ENCODE peak calls at places on chromosomes 11 and 22, in five cellular contexts. One of them, this sample, is unnamed.

GRCh38 chr11:66264893-66265292 is 3.5 kb upstream of the RAB1B start:
- DNase-seq in psoas muscle: no peak
- DNase-seq in neuronal stem cell: no peak
- DNase-seq in mammary epithelial cell: no peak
- DNase-seq in right cardiac atrium: no peak
- DNase-seq in this sample: no peak

GRCh38 chr11:8327761-8328192 is 64.1 kb upstream of the LMO1 start:
- DNase-seq in psoas muscle: no peak
- DNase-seq in neuronal stem cell: no peak
- DNase-seq in mammary epithelial cell: no peak
- DNase-seq in right cardiac atrium: no peak
- DNase-seq in this sample: no peak

GRCh38 chr22:23305922-23306374 is 125.6 kb downstream of the BCR start:
- DNase-seq in psoas muscle: peak; percentile 63
- DNase-seq in neuronal stem cell: no peak
- DNase-seq in mammary epithelial cell: no peak
- DNase-seq in right cardiac atrium: peak; percentile 90
- DNase-seq in this sample: peak; percentile 40

GRCh38 chr11:36062796-36063380 is 119.0 kb downstream of the LDLRAD3 start:
- DNase-seq in psoas muscle: no peak
- DNase-seq in neuronal stem cell: no peak
- DNase-seq in mammary epithelial cell: no peak
- DNase-seq in right cardiac atrium: no peak
- DNase-seq in this sample: no peak

GRCh38 chr11:72225411-72225951 is 914 bp downstream of the INPPL1 start:
- DNase-seq in psoas muscle: no peak
- DNase-seq in neuronal stem cell: no peak
- DNase-seq in mammary epithelial cell: peak; percentile 12
- DNase-seq in right cardiac atrium: no peak
- DNase-seq in this sample: peak; percentile 36

GRCh38 chr22:50568626-50569025 is 5.9 kb upstream of the SYCE3 start:
- DNase-seq in psoas muscle: no peak
- DNase-seq in neuronal stem cell: no peak
- DNase-seq in mammary epithelial cell: no peak
- DNase-seq in right cardiac atrium: no peak
- DNase-seq in this sample: no peak

GRCh38 chr22:49828599-49828965 is 909 bp upstream of the BRD1 start:
- DNase-seq in psoas muscle: no peak
- DNase-seq in neuronal stem cell: no peak
- DNase-seq in mammary epithelial cell: no peak
- DNase-seq in right cardiac atrium: no peak
- DNase-seq in this sample: no peak

GRCh38 chr11:44217432-44217831 is 92.5 kb downstream of the ALX4 start:
- DNase-seq in psoas muscle: no peak
- DNase-seq in neuronal stem cell: no peak
- DNase-seq in mammary epithelial cell: no peak
- DNase-seq in right cardiac atrium: no peak
- DNase-seq in this sample: no peak

GRCh38 chr11:74012072-74012809 is 3.4 kb upstream of the UCP3 start:
- DNase-seq in psoas muscle: no peak
- DNase-seq in neuronal stem cell: no peak
- DNase-seq in mammary epithelial cell: no peak
- DNase-seq in right cardiac atrium: no peak
- DNase-seq in this sample: no peak

GRCh38 chr11:44327730-44328691 is 18.1 kb upstream of the ALX4 start:
- DNase-seq in psoas muscle: no peak
- DNase-seq in neuronal stem cell: no peak
- DNase-seq in mammary epithelial cell: no peak
- DNase-seq in right cardiac atrium: no peak
- DNase-seq in this sample: peak; percentile 28

GRCh38 chr11:10581481-10582019 is 13.1 kb upstream of the LYVE1 start:
- DNase-seq in psoas muscle: peak; percentile 36
- DNase-seq in neuronal stem cell: no peak
- DNase-seq in mammary epithelial cell: peak; percentile 44
- DNase-seq in right cardiac atrium: peak; percentile 40
- DNase-seq in this sample: no peak

GRCh38 chr11:27717377-27717776 is 17.1 kb upstream of the BDNF start:
- DNase-seq in psoas muscle: no peak
- DNase-seq in neuronal stem cell: no peak
- DNase-seq in mammary epithelial cell: no peak
- DNase-seq in right cardiac atrium: no peak
- DNase-seq in this sample: no peak

GRCh38 chr11:33732176-33732575 is 4.0 kb downstream of the CD59 start:
- DNase-seq in psoas muscle: no peak
- DNase-seq in neuronal stem cell: no peak
- DNase-seq in mammary epithelial cell: no peak
- DNase-seq in right cardiac atrium: no peak
- DNase-seq in this sample: no peak

GRCh38 chr11:33735426-33736147 is 636 bp downstream of the CD59 start:
- DNase-seq in psoas muscle: no peak
- DNase-seq in neuronal stem cell: peak; percentile 38
- DNase-seq in mammary epithelial cell: peak; percentile 54
- DNase-seq in right cardiac atrium: peak; percentile 29
- DNase-seq in this sample: peak; percentile 72

GRCh38 chr11:33734441-33735165 is 1.6 kb downstream of the CD59 start:
- DNase-seq in psoas muscle: peak; percentile 41
- DNase-seq in neuronal stem cell: no peak
- DNase-seq in mammary epithelial cell: peak; percentile 72
- DNase-seq in right cardiac atrium: peak; percentile 29
- DNase-seq in this sample: peak; percentile 55

GRCh38 chr11:33735166-33735425 is 1.1 kb downstream of the CD59 start:
- DNase-seq in psoas muscle: no peak
- DNase-seq in neuronal stem cell: no peak
- DNase-seq in mammary epithelial cell: no peak
- DNase-seq in right cardiac atrium: no peak
- DNase-seq in this sample: peak; percentile 35

GRCh38 chr11:33733978-33734377 is 2.2 kb downstream of the CD59 start:
- DNase-seq in psoas muscle: no peak
- DNase-seq in neuronal stem cell: no peak
- DNase-seq in mammary epithelial cell: peak; percentile 32
- DNase-seq in right cardiac atrium: no peak
- DNase-seq in this sample: no peak
- H3K4me1 ChIP-seq in psoas muscle: peaks cover 53% of the 10 kb centered on the region
- H3K4me1 ChIP-seq in neuronal stem cell: peaks cover 8% of the 10 kb centered on the region
- H3K4me1 ChIP-seq in mammary epithelial cell: peaks cover 43% of the 10 kb centered on the region
- H3K4me1 ChIP-seq in right cardiac atrium: peaks cover 21% of the 10 kb centered on the region
- H3K4me1 ChIP-seq in this sample: peaks cover 22% of the 10 kb centered on the region

DNA sequence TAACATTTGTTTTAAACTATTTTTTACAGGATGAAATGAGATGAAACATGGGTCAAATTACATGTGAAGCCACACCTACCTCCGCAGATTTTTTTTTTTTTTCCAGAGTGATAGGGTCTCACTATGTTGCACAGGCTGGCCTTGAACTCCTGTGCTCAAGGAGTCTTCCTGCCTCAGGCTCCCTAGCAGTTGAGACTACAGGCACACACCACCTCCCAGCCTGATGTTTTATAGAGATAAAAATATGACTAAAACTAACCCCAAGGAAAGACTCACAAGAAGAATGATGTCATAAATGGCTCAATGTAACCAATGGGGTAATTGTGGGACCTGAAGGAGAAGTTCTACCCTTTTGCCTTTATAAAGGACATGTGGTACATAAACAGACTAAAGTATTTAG is 52.3 kb upstream of the SOX6 start:
- DNase-seq in psoas muscle: no peak
- DNase-seq in neuronal stem cell: no peak
- DNase-seq in mammary epithelial cell: no peak
- DNase-seq in right cardiac atrium: no peak
- DNase-seq in this sample: no peak
- H3K4me1 ChIP-seq in psoas muscle: peaks cover 15% of the 10 kb centered on the region
- H3K4me1 ChIP-seq in neuronal stem cell: peaks cover under 1% of the 10 kb centered on the region
- H3K4me1 ChIP-seq in mammary epithelial cell: no peaks in the 10 kb centered on the region
- H3K4me1 ChIP-seq in right cardiac atrium: no peaks in the 10 kb centered on the region
- H3K4me1 ChIP-seq in this sample: peaks cover 5% of the 10 kb centered on the region

DNA sequence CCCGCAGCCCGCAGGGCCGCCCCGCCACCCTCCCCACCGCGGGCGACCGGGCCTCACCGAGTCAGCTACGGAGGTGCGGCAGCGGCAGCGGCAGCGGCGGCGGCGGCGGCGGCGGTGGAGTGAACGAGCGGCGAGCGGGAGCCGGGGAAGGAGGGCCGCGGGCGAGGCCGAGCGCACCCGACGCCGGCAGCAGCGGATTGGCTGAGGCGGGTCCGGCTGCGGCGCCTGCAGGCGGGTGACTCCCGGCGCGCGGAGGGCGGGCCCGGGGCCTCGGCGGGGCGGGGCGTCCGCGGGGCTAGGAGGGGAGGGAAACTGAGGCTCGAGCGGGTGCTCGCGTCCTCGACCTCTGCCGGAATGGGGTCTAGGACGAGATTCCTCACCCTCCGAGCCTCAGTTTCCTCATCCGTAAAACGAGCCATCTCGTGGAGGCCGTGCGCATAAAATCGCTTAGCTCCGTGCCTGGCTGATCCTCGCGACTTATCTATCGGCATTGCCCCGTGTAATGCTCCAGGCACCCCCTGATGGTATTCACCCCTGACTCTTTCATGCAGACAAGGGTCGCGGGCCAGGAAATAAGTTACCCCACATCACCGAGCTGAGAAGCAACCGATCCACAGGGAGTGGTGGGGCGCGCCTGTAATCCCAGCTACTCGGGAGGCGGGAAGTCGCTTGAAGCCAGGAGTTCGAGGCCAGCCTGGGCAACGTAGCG is at the start of gene CPT1A:
- DNase-seq in psoas muscle: peak; percentile 83
- DNase-seq in neuronal stem cell: no peak
- DNase-seq in mammary epithelial cell: peak; percentile 72
- DNase-seq in right cardiac atrium: peak; percentile 83
- DNase-seq in this sample: peak; percentile 77
- H3K4me1 ChIP-seq in psoas muscle: peaks cover 35% of the 10 kb centered on the region
- H3K4me1 ChIP-seq in neuronal stem cell: peaks cover 27% of the 10 kb centered on the region
- H3K4me1 ChIP-seq in mammary epithelial cell: peaks cover 38% of the 10 kb centered on the region
- H3K4me1 ChIP-seq in right cardiac atrium: peaks cover 12% of the 10 kb centered on the region
- H3K4me1 ChIP-seq in this sample: peaks cover 60% of the 10 kb centered on the region

GRCh38 chr11:1872267-1872985 is 19.3 kb downstream of the PRR33 start:
- DNase-seq in psoas muscle: peak; percentile 18
- DNase-seq in neuronal stem cell: no peak
- DNase-seq in mammary epithelial cell: no peak
- DNase-seq in right cardiac atrium: peak; percentile 12
- DNase-seq in this sample: no peak

GRCh38 chr11:1874406-1875092 is 17.1 kb downstream of the PRR33 start:
- DNase-seq in psoas muscle: peak; percentile 42
- DNase-seq in neuronal stem cell: no peak
- DNase-seq in mammary epithelial cell: no peak
- DNase-seq in right cardiac atrium: peak; percentile 14
- DNase-seq in this sample: no peak

GRCh38 chr11:1871531-1871930 is 18.6 kb downstream of the LSP1 start:
- DNase-seq in psoas muscle: no peak
- DNase-seq in neuronal stem cell: no peak
- DNase-seq in mammary epithelial cell: no peak
- DNase-seq in right cardiac atrium: peak; percentile 8
- DNase-seq in this sample: no peak

GRCh38 chr11:1875093-1875785 is 16.5 kb downstream of the PRR33 start:
- DNase-seq in psoas muscle: no peak
- DNase-seq in neuronal stem cell: no peak
- DNase-seq in mammary epithelial cell: no peak
- DNase-seq in right cardiac atrium: peak; percentile 39
- DNase-seq in this sample: peak; percentile 0

DNA sequence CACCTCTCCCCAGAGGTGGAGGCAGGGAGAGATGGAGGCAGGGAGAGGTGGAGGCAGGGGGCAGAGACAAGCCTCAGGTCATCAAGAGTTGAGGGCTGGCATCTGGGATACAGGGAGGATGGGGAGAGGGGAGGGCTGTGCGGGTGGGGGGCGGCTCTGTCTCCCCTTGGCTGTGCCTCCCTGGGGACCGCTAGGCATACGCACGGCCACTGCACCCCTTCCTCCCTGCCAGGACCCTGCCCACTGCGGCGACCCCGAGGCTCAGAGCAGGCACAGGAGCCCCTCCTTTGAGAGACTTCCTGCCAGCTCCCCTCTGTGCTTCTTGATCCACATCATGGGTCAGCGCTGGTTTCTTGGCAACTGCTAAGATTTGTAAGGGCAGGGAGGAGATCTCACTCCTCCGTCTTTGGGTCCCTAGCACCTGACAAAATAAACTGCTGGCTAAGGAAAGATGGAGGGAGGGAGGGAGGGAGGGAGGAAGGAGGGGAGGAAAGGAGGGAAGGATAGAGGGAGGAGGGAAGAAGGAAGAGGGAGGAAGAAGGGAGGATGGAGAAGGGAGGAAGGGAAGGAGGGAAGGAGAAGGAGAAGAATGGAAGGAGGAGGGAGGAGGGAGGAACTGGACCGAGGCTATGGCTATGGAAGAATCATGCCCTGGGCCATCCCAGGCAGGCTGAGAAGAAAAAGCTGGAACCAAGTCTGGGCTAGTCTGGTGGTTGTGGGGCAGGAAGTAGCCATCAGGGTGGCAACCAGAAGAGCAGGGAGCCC is 18.5 kb downstream of the PRR33 start:
- DNase-seq in psoas muscle: peak; percentile 34
- DNase-seq in neuronal stem cell: no peak
- DNase-seq in mammary epithelial cell: peak; percentile 64
- DNase-seq in right cardiac atrium: peak; percentile 12
- DNase-seq in this sample: no peak
- H3K4me1 ChIP-seq in psoas muscle: peaks cover 12% of the 10 kb centered on the region
- H3K4me1 ChIP-seq in neuronal stem cell: peaks cover 31% of the 10 kb centered on the region
- H3K4me1 ChIP-seq in mammary epithelial cell: peaks cover 22% of the 10 kb centered on the region
- H3K4me1 ChIP-seq in right cardiac atrium: peaks cover 2% of the 10 kb centered on the region
- H3K4me1 ChIP-seq in this sample: peaks cover 7% of the 10 kb centered on the region

DNA sequence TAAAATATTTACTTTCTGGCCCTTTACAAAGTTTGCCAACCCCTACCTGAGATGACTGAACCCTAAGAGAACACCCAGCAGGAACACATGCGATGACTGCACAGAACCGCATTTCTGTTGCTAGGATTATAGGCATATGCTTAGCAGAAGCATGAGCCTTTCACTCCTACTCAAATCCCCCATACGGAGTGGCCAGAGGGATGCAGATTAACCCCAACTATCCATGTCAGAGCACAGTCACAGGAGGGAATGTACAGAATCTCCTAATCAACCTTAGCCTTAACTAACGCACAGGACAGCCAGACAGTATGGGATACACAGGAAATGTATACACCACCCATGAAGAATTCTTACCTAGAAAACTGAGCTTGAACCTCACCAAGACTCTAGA is 6.2 kb downstream of the HPS4 start:
- DNase-seq in psoas muscle: no peak
- DNase-seq in neuronal stem cell: no peak
- DNase-seq in mammary epithelial cell: no peak
- DNase-seq in right cardiac atrium: no peak
- DNase-seq in this sample: no peak
- H3K4me1 ChIP-seq in psoas muscle: peaks cover 44% of the 10 kb centered on the region
- H3K4me1 ChIP-seq in neuronal stem cell: peaks cover 6% of the 10 kb centered on the region
- H3K4me1 ChIP-seq in mammary epithelial cell: peaks cover 34% of the 10 kb centered on the region
- H3K4me1 ChIP-seq in right cardiac atrium: peaks cover 4% of the 10 kb centered on the region
- H3K4me1 ChIP-seq in this sample: peaks cover 32% of the 10 kb centered on the region

GRCh38 chr11:132026746-132027145 is 656.3 kb downstream of the NTM start:
- DNase-seq in psoas muscle: no peak
- DNase-seq in neuronal stem cell: no peak
- DNase-seq in mammary epithelial cell: no peak
- DNase-seq in right cardiac atrium: no peak
- DNase-seq in this sample: no peak
- H3K4me1 ChIP-seq in psoas muscle: no peaks in the 10 kb centered on the region
- H3K4me1 ChIP-seq in neuronal stem cell: no peaks in the 10 kb centered on the region
- H3K4me1 ChIP-seq in mammary epithelial cell: peaks cover 29% of the 10 kb centered on the region
- H3K4me1 ChIP-seq in right cardiac atrium: peaks cover 2% of the 10 kb centered on the region
- H3K4me1 ChIP-seq in this sample: no peaks in the 10 kb centered on the region